ENCODE peak calls at places on chromosomes 7 and 10, in ten cellular contexts. I is hypothalamus; T is activated CD8-positive, alpha-beta T cell treated with anti-CD3 and anti-CD28 coated beads, Interleukin-2, amount 10 ng/mL, durations not matched to agents 7 days and 5 days; J is KBM-7; D is midbrain; M is ELR; N is ACHN; R is right lobe of liver; B is uterus; Y is NCI-H1436. F is an unnamed sample.

GRCh38 chr7:130273863-130274262 is 7.2 kb downstream of the CPA2 start:
- DNase-seq in B (peak; percentile 68), I (no peak), Y (peak; percentile 6), M (no peak), J (no peak), T (no peak), R (no peak), D (no peak), N (no peak), F (peak; percentile 67)

GRCh38 chr10:121797490-121797889 is 130.3 kb downstream of the ATE1 start:
- DNase-seq in I (no peak), M (no peak), J (peak; percentile 12), N (no peak), Y (no peak), R (no peak), D (no peak), B (no peak), T (no peak), F (no peak)

GRCh38 chr7:29988391-29989256 is 977 bp downstream of the SCRN1 start:
- DNase-seq in Y (no peak), I (peak; percentile 29), N (peak; percentile 92), B (peak; percentile 49), D (peak; percentile 69), T (peak; percentile 43), J (peak; percentile 83), M (peak; percentile 94), R (peak; percentile 53), F (peak; percentile 83)

GRCh38 chr10:128000660-128001059 is 93.8 kb downstream of the PTPRE start:
- DNase-seq in B (no peak), T (no peak), N (peak; percentile 78), R (no peak), D (peak; percentile 24), J (no peak), M (peak; percentile 30), Y (no peak), I (no peak), F (no peak)

GRCh38 chr10:133207041-133207600 is 22.9 kb upstream of the UTF1 start:
- DNase-seq in Y (no peak), I (no peak), T (no peak), D (no peak), N (no peak), R (no peak), B (no peak), J (no peak), M (no peak), F (no peak)

GRCh38 chr10:91287276-91287675 is 66.8 kb downstream of the PCGF5 start:
- DNase-seq in R (no peak), N (no peak), T (no peak), J (no peak), B (no peak), Y (no peak), D (no peak), I (no peak), M (peak; percentile 22), F (no peak)

GRCh38 chr7:75734586-75735047 is 4.1 kb downstream of the HIP1 start:
- DNase-seq in B (no peak), J (no peak), I (no peak), D (no peak), Y (no peak), N (no peak), T (no peak), R (no peak), M (peak; percentile 84), F (peak; percentile 74)

GRCh38 chr10:114526497-114527238 is 122.4 kb upstream of the AFAP1L2 start:
- DNase-seq in N (no peak), Y (peak; percentile 69), B (peak; percentile 83), J (peak; percentile 82), M (no peak), T (peak; percentile 96), I (peak; percentile 35), D (peak; percentile 48), R (peak; percentile 70), F (peak; percentile 95)

GRCh38 chr7:156578978-156579430 is 61.6 kb upstream of the RNF32 start:
- DNase-seq in I (peak; percentile 68), B (no peak), N (no peak), R (no peak), M (no peak), Y (no peak), J (no peak), T (no peak), D (peak; percentile 73), F (peak; percentile 83)

GRCh38 chr7:105837765-105838241 is 38.6 kb downstream of the ATXN7L1 start:
- DNase-seq in I (peak; percentile 35), B (no peak), R (no peak), Y (no peak), M (no peak), J (no peak), N (no peak), T (no peak), D (peak; percentile 12), F (no peak)

GRCh38 chr10:43852141-43852540 is 203.5 kb upstream of the ZNF32 start:
- DNase-seq in I (no peak), M (no peak), D (no peak), Y (no peak), N (no peak), B (no peak), R (no peak), J (no peak), T (no peak), F (no peak)

GRCh38 chr7:106895246-106895864 is 30.3 kb downstream of the PIK3CG start:
- DNase-seq in R (no peak), M (no peak), B (no peak), Y (no peak), D (no peak), J (peak; percentile 89), N (no peak), I (no peak), T (no peak), F (no peak)

GRCh38 chr10:13271552-13272163 is 28.2 kb downstream of the PHYH start:
- DNase-seq in T (peak; percentile 62), I (peak; percentile 5), M (peak; percentile 38), D (no peak), R (peak; percentile 79), B (peak; percentile 22), N (peak; percentile 35), Y (peak; percentile 31), J (peak; percentile 63), F (peak; percentile 95)

GRCh38 chr7:128202287-128202957 is 38.7 kb upstream of the LEP start:
- DNase-seq in D (no peak), T (no peak), M (no peak), R (no peak), I (no peak), J (no peak), N (no peak), Y (no peak), B (no peak), F (no peak)

F was measured in endodermal cell.